ENCODE peak calls at places on chromosomes 16 and 17, in six cellular contexts. L is RPMI7951, K is CMK, D is tibial artery, U is ELR, V is Ammon's horn. A is an unnamed sample.

GRCh38 chr17:48649741-48650140 is 23.6 kb upstream of the HOXB9 start:
- DNase-seq in D (no peak), L (no peak), U (no peak), K (no peak), V (no peak), A (no peak)

GRCh38 chr16:49465661-49466528 is 92.3 kb downstream of the C16orf78 start:
- DNase-seq in D (no peak), V (no peak), L (no peak), U (no peak), K (no peak), A (no peak)

GRCh38 chr16:29784901-29785500 is 5.5 kb upstream of the KIF22 start:
- DNase-seq in V (peak), K (no peak), U (peak), D (peak), L (peak), A (peak)

GRCh38 chr17:78127240-78127887 is 1.2 kb downstream of the TMC6 start:
- DNase-seq in U (no peak), L (no peak), K (peak), D (no peak), V (peak), A (no peak)

GRCh38 chr17:4986403-4986802 is 1.1 kb downstream of the CAMTA2 start:
- DNase-seq in K (no peak), D (no peak), L (no peak), U (peak), V (no peak), A (peak)

GRCh38 chr16:17396762-17397498 is 73.8 kb downstream of the XYLT1 start:
- DNase-seq in D (peak), U (peak), V (no peak), L (peak), K (no peak), A (no peak)

GRCh38 chr16:87697792-87698191 is 68.0 kb downstream of the KLHDC4 start:
- DNase-seq in D (no peak), V (no peak), U (no peak), K (no peak), L (no peak), A (no peak)

GRCh38 chr17:44941712-44942331 is 5.8 kb downstream of the KIF18B start:
- DNase-seq in D (no peak), L (peak), V (no peak), U (no peak), K (no peak), A (no peak)

GRCh38 chr17:15247891-15248529 is 17.1 kb downstream of the PMP22 start:
- DNase-seq in D (no peak), K (no peak), U (peak), L (peak), V (no peak), A (peak)

GRCh38 chr17:58308173-58308984 is 20.2 kb downstream of the TSPOAP1 start:
- DNase-seq in V (no peak), K (no peak), U (peak), D (peak), L (no peak), A (no peak)

GRCh38 chr17:17730250-17730935 is 49.1 kb downstream of the RAI1 start:
- DNase-seq in K (no peak), L (no peak), V (no peak), U (no peak), D (no peak), A (no peak)

GRCh38 chr17:31564883-31565297 is 173.4 kb downstream of the RAB11FIP4 start:
- DNase-seq in V (no peak), K (no peak), L (peak), D (no peak), U (peak), A (no peak)

GRCh38 chr17:14205992-14206461 is 30.6 kb downstream of the CDRT15 start:
- DNase-seq in K (no peak), L (no peak), U (no peak), D (no peak), V (peak), A (peak)

GRCh38 chr17:79288950-79289349 is 214.3 kb downstream of the ENGASE start:
- DNase-seq in K (no peak), D (no peak), U (no peak), V (no peak), L (no peak), A (no peak)

GRCh38 chr16:3791701-3792100 is 74.4 kb upstream of the TRAP1 start:
- DNase-seq in L (no peak), U (no peak), V (no peak), K (no peak), D (no peak), A (no peak)

GRCh38 chr16:57938936-57939871 is 31.7 kb downstream of the CNGB1 start:
- DNase-seq in K (no peak), U (peak), D (peak), L (peak), V (peak), A (no peak)

GRCh38 chr16:50252874-50253510 is 13.4 kb upstream of the ADCY7 start:
- DNase-seq in U (no peak), V (no peak), K (no peak), D (peak), L (no peak), A (no peak)

GRCh38 chr16:29699324-29700219 is 20.6 kb downstream of the QPRT start:
- DNase-seq in K (no peak), U (no peak), D (no peak), V (no peak), L (peak), A (no peak)